ENCODE peak calls at places on chromosomes 13 and 19, in eight cellular contexts. P is psoas muscle, H is AG04449, Z is tibial nerve, I is lower leg skin, N is kidney epithelial cell, J is choroid plexus epithelial cell, U is A549. M is an unnamed sample.

GRCh38 chr19:15902254-15902653 is 4.4 kb upstream of the CYP4F2 start:
- DNase-seq in Z (no peak), H (no peak), N (no peak), I (no peak), J (no peak), P (no peak), U (no peak), M (no peak)

GRCh38 chr13:47337781-47338507 is 441.1 kb upstream of the HTR2A start:
- DNase-seq in P (no peak), U (no peak), Z (no peak), N (peak), J (peak), I (no peak), H (peak), M (no peak)

GRCh38 chr19:55091955-55092354 is 16.3 kb downstream of the EPS8L1 start:
- DNase-seq in N (no peak), J (no peak), U (no peak), Z (no peak), I (no peak), P (no peak), H (no peak), M (no peak)

GRCh38 chr19:38993271-38993670 is 17.7 kb upstream of the FBXO17 start:
- DNase-seq in N (peak), U (peak), I (no peak), J (peak), P (no peak), H (peak), Z (no peak), M (peak)

GRCh38 chr13:102555914-102556553 is 40.8 kb upstream of the TPP2 start:
- DNase-seq in P (no peak), J (peak), N (peak), H (no peak), I (no peak), Z (no peak), U (peak), M (peak)

GRCh38 chr19:34475026-34475974 is 6.3 kb upstream of the WTIP start:
- DNase-seq in P (no peak), Z (no peak), H (peak), N (peak), J (peak), U (no peak), I (peak), M (peak)

GRCh38 chr19:1468274-1469199 is 10.5 kb downstream of the C19orf25 start:
- DNase-seq in J (peak), Z (no peak), P (peak), U (no peak), N (no peak), I (no peak), H (no peak), M (peak)

GRCh38 chr13:84491952-84492351 is 609.7 kb upstream of the SLITRK1 start:
- DNase-seq in N (no peak), H (no peak), I (no peak), J (no peak), U (no peak), P (no peak), Z (no peak), M (no peak)

GRCh38 chr13:48000559-48001126 is 430 bp downstream of the SUCLA2 start:
- DNase-seq in N (no peak), H (no peak), P (no peak), I (no peak), J (peak), Z (no peak), U (peak), M (peak)

GRCh38 chr13:25930655-25931054 is 121.2 kb downstream of the SHISA2 start:
- DNase-seq in U (no peak), H (no peak), P (no peak), J (no peak), Z (no peak), N (no peak), I (no peak), M (no peak)

GRCh38 chr13:66402546-66402945 is 827.6 kb downstream of the PCDH9 start:
- DNase-seq in I (no peak), N (no peak), J (no peak), H (no peak), U (no peak), P (no peak), Z (no peak), M (peak)

GRCh38 chr13:79548886-79549285 is 67.9 kb downstream of the NDFIP2 start:
- DNase-seq in Z (no peak), I (no peak), J (peak), P (no peak), N (no peak), H (no peak), U (no peak), M (peak)

GRCh38 chr19:7373862-7374261 is 25.1 kb downstream of the ARHGEF18 start:
- DNase-seq in I (no peak), N (no peak), H (no peak), P (peak), U (no peak), Z (no peak), J (no peak), M (peak)

GRCh38 chr13:46756977-46757376 is 40.0 kb downstream of the ESD start:
- DNase-seq in I (no peak), H (no peak), N (no peak), Z (no peak), J (peak), U (no peak), P (no peak), M (peak)

GRCh38 chr13:76976929-76977328 is 15.0 kb upstream of the CLN5 start:
- DNase-seq in U (no peak), P (no peak), Z (no peak), N (no peak), J (no peak), H (no peak), I (no peak), M (no peak)

GRCh38 chr13:76976488-76976887 is 15.4 kb upstream of the CLN5 start:
- DNase-seq in H (no peak), N (peak), J (peak), P (no peak), I (no peak), Z (no peak), U (no peak), M (peak)

GRCh38 chr13:76982051-76982450 is 9.8 kb upstream of the CLN5 start:
- DNase-seq in P (no peak), I (no peak), J (no peak), H (no peak), N (no peak), U (no peak), Z (no peak), M (no peak)

GRCh38 chr13:76983676-76984075 is 8.2 kb upstream of the CLN5 start:
- DNase-seq in P (no peak), N (no peak), H (no peak), J (no peak), Z (no peak), U (no peak), I (no peak), M (no peak)

DNA sequence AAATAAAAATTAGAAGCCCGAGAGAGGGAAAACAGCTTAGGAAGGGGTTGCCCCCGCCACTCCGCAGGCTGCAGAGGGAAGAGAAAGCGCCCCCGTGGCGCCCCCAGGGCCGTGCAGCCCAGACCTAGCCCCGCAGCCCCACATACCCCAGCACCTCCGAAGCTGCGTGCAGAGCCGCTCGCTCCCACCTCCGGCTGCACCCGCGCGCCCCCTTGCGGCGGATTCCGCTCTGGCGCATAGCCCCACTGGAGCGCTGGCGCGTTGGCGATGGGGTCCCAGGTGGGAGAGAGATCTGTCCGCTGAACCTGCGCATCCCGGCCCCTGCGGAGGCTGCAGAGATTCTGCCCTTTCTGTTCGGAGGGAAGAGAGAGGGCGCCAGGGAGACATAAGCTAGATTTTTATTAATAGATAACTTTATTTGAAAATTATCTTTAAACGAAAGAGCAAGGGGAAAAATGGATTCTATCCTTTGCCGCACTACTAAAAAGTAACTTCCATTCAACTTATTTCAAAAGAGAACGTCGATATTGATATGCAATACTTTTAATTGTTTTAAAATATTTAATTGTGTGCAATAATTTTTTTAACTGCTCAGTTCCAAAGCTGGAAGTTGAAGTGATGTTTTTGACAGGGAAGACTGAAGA is 11.7 kb upstream of the CLN5 start:
- DNase-seq in J (peak), P (peak), U (peak), N (no peak), H (no peak), Z (peak), I (peak), M (peak)
- H3K4me3 ChIP-seq in J (peak), P (peak), U (peak), N (peak), H (peak), Z (peak), I (no peak), M (peak)

GRCh38 chr19:12265921-12266704 is 28.6 kb downstream of the ZNF44 start:
- DNase-seq in N (no peak), U (no peak), J (no peak), P (no peak), H (no peak), Z (no peak), I (no peak), M (no peak)
- TF ChIP-seq CTCF in N (no peak), U (no peak), J (no peak), P (no peak), H (no peak), Z (no peak), I (no peak), M (no peak)

GRCh38 chr19:14440049-14440448 is 6.9 kb downstream of the PKN1 start:
- DNase-seq in N (no peak), Z (peak), I (peak), P (peak), H (no peak), U (no peak), J (peak), M (no peak)
- H3K4me3 ChIP-seq in N (no peak), Z (peak), I (no peak), P (peak), H (no peak), U (no peak), J (peak), M (no peak)

DNA sequence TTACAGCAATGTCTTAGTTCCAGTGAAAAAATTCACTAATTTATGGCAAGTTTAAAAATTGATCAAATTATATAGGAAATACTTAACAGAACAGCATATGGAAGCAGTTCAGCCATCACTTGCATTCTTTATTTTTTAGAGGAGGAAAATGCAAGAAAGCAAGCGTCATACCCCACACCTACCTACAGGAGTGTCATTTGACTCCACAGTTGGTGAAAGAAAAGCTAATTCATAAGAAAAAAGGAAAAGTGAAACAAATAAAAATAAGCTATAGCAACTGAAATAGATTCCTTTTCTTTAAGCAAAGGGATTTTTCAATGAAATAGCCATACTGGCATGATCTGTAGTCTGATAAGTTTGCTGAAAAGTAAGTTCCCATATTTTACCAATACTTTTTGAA is 111.0 kb downstream of the DOCK9 start:
- DNase-seq in I (no peak), U (no peak), Z (no peak), N (no peak), H (no peak), P (no peak), J (no peak), M (no peak)
- TF ChIP-seq CTCF in I (no peak), U (no peak), Z (no peak), N (no peak), H (no peak), P (no peak), J (no peak), M (no peak)

GRCh38 chr19:46353730-46354528 is 7.0 kb downstream of the PPP5C start:
- DNase-seq in N (no peak), J (no peak), H (no peak), P (no peak), I (no peak), U (no peak), Z (no peak), M (no peak)

GRCh38 chr19:46350758-46351159 is 3.9 kb downstream of the PPP5C start:
- DNase-seq in U (no peak), N (no peak), J (no peak), P (no peak), I (no peak), H (no peak), Z (no peak), M (no peak)

GRCh38 chr19:46350029-46350757 is 3.3 kb downstream of the PPP5C start:
- DNase-seq in U (no peak), P (no peak), Z (no peak), H (no peak), J (no peak), N (no peak), I (no peak), M (peak)

GRCh38 chr19:46349311-46349993 is 2.6 kb downstream of the PPP5C start:
- DNase-seq in H (no peak), P (no peak), J (no peak), N (no peak), Z (no peak), U (no peak), I (no peak), M (no peak)

GRCh38 chr19:46351241-46352041 is 4.6 kb downstream of the PPP5C start:
- DNase-seq in J (peak), U (no peak), P (peak), Z (no peak), I (no peak), H (no peak), N (no peak), M (peak)
- H3K4me3 ChIP-seq in J (no peak), U (no peak), P (peak), Z (no peak), I (no peak), H (no peak), N (no peak), M (no peak)

GRCh38 chr19:18229474-18229873 is 3.2 kb upstream of the PDE4C start:
- DNase-seq in P (no peak), N (no peak), Z (no peak), H (no peak), U (no peak), I (no peak), J (no peak), M (no peak)
- TF ChIP-seq CTCF in P (peak), N (peak), Z (peak), H (no peak), U (peak), I (no peak), J (peak), M (peak)